ENCODE peak calls at places on chromosomes 1 and 21, in six cellular contexts. One of them, this sample, is unnamed.

GRCh38 chr1:163168053-163168452 is 34.7 kb downstream of the RGS5 start:
- DNase-seq in SIG-M5: no peak
- DNase-seq in pancreas: no peak
- DNase-seq in HTR-8/SVneo: peak
- DNase-seq in non-pigmented ciliary epithelial cell: peak
- DNase-seq in caudate nucleus: no peak
- DNase-seq in this sample: no peak

GRCh38 chr1:215542301-215542700 is 24.8 kb upstream of the KCTD3 start:
- DNase-seq in SIG-M5: no peak
- DNase-seq in pancreas: no peak
- DNase-seq in HTR-8/SVneo: no peak
- DNase-seq in non-pigmented ciliary epithelial cell: no peak
- DNase-seq in caudate nucleus: no peak
- DNase-seq in this sample: no peak

GRCh38 chr1:198496216-198497143 is 44.0 kb downstream of the ATP6V1G3 start:
- DNase-seq in SIG-M5: no peak
- DNase-seq in pancreas: no peak
- DNase-seq in HTR-8/SVneo: no peak
- DNase-seq in non-pigmented ciliary epithelial cell: no peak
- DNase-seq in caudate nucleus: no peak
- DNase-seq in this sample: no peak

GRCh38 chr1:26693557-26694184 is 2.1 kb upstream of the ARID1A start:
- DNase-seq in SIG-M5: no peak
- DNase-seq in pancreas: no peak
- DNase-seq in HTR-8/SVneo: no peak
- DNase-seq in non-pigmented ciliary epithelial cell: no peak
- DNase-seq in caudate nucleus: no peak
- DNase-seq in this sample: no peak

GRCh38 chr1:19381261-19381660 is 69.1 kb downstream of the SLC66A1 start:
- DNase-seq in SIG-M5: no peak
- DNase-seq in pancreas: no peak
- DNase-seq in HTR-8/SVneo: no peak
- DNase-seq in non-pigmented ciliary epithelial cell: no peak
- DNase-seq in caudate nucleus: peak
- DNase-seq in this sample: no peak

GRCh38 chr1:203537806-203538464 is 44.0 kb downstream of the OPTC start:
- DNase-seq in SIG-M5: no peak
- DNase-seq in pancreas: peak
- DNase-seq in HTR-8/SVneo: no peak
- DNase-seq in non-pigmented ciliary epithelial cell: no peak
- DNase-seq in caudate nucleus: no peak
- DNase-seq in this sample: no peak

GRCh38 chr1:181479137-181479745 is 4.1 kb upstream of the CACNA1E start:
- DNase-seq in SIG-M5: no peak
- DNase-seq in pancreas: no peak
- DNase-seq in HTR-8/SVneo: peak
- DNase-seq in non-pigmented ciliary epithelial cell: peak
- DNase-seq in caudate nucleus: peak
- DNase-seq in this sample: peak

GRCh38 chr1:21866629-21867009 is 54.6 kb downstream of the LDLRAD2 start:
- DNase-seq in SIG-M5: no peak
- DNase-seq in pancreas: no peak
- DNase-seq in HTR-8/SVneo: no peak
- DNase-seq in non-pigmented ciliary epithelial cell: no peak
- DNase-seq in caudate nucleus: no peak
- DNase-seq in this sample: no peak

GRCh38 chr1:206925116-206925736 is 3.5 kb upstream of the FCMR start:
- DNase-seq in SIG-M5: peak
- DNase-seq in pancreas: no peak
- DNase-seq in HTR-8/SVneo: no peak
- DNase-seq in non-pigmented ciliary epithelial cell: no peak
- DNase-seq in caudate nucleus: no peak
- DNase-seq in this sample: no peak

GRCh38 chr21:23801292-23801691 is 1806.0 kb downstream of the MRPL39 start:
- DNase-seq in SIG-M5: no peak
- DNase-seq in pancreas: no peak
- DNase-seq in HTR-8/SVneo: no peak
- DNase-seq in non-pigmented ciliary epithelial cell: no peak
- DNase-seq in caudate nucleus: no peak
- DNase-seq in this sample: no peak

GRCh38 chr1:21308330-21308729 is 18.1 kb upstream of the ECE1 start:
- DNase-seq in SIG-M5: no peak
- DNase-seq in pancreas: no peak
- DNase-seq in HTR-8/SVneo: no peak
- DNase-seq in non-pigmented ciliary epithelial cell: no peak
- DNase-seq in caudate nucleus: no peak
- DNase-seq in this sample: no peak

GRCh38 chr21:42440187-42440792 is 36.6 kb downstream of the UBASH3A start:
- DNase-seq in SIG-M5: no peak
- DNase-seq in pancreas: no peak
- DNase-seq in HTR-8/SVneo: no peak
- DNase-seq in non-pigmented ciliary epithelial cell: no peak
- DNase-seq in caudate nucleus: no peak
- DNase-seq in this sample: no peak

GRCh38 chr1:22776051-22776611 is 65.5 kb downstream of the EPHB2 start:
- DNase-seq in SIG-M5: no peak
- DNase-seq in pancreas: no peak
- DNase-seq in HTR-8/SVneo: no peak
- DNase-seq in non-pigmented ciliary epithelial cell: no peak
- DNase-seq in caudate nucleus: peak
- DNase-seq in this sample: no peak

GRCh38 chr1:206472454-206472853 is 2.2 kb downstream of the IKBKE start:
- DNase-seq in SIG-M5: peak
- DNase-seq in pancreas: no peak
- DNase-seq in HTR-8/SVneo: peak
- DNase-seq in non-pigmented ciliary epithelial cell: peak
- DNase-seq in caudate nucleus: no peak
- DNase-seq in this sample: peak